ENCODE peak calls at places on chromosome 1, in six cellular contexts. One of them, this sample, is unnamed.

GRCh38 chr1:182301467-182302198 is 90.0 kb downstream of the GLUL start:
- DNase-seq in H4: peak; percentile 51
- DNase-seq in HEK293T: no peak
- DNase-seq in HCEC 1CT: peak; percentile 50
- DNase-seq in PC-9: no peak
- DNase-seq in NCI-H146: no peak
- DNase-seq in this sample: no peak

GRCh38 chr1:69739181-69739580 is 171.5 kb downstream of the LRRC7 start:
- DNase-seq in H4: peak; percentile 62
- DNase-seq in HEK293T: no peak
- DNase-seq in HCEC 1CT: no peak
- DNase-seq in PC-9: no peak
- DNase-seq in NCI-H146: no peak
- DNase-seq in this sample: no peak

GRCh38 chr1:27006683-27007082 is 6.0 kb downstream of the TENT5B start:
- DNase-seq in H4: no peak
- DNase-seq in HEK293T: no peak
- DNase-seq in HCEC 1CT: no peak
- DNase-seq in PC-9: no peak
- DNase-seq in NCI-H146: no peak
- DNase-seq in this sample: no peak

GRCh38 chr1:206829875-206830274 is 35.5 kb upstream of the IL20 start:
- DNase-seq in H4: no peak
- DNase-seq in HEK293T: no peak
- DNase-seq in HCEC 1CT: no peak
- DNase-seq in PC-9: no peak
- DNase-seq in NCI-H146: no peak
- DNase-seq in this sample: no peak

GRCh38 chr1:31421404-31422040 is 8.5 kb downstream of the SERINC2 start:
- DNase-seq in H4: no peak
- DNase-seq in HEK293T: no peak
- DNase-seq in HCEC 1CT: peak; percentile 41
- DNase-seq in PC-9: no peak
- DNase-seq in NCI-H146: peak; percentile 4
- DNase-seq in this sample: no peak

GRCh38 chr1:47834326-47834725 is 162.9 kb downstream of the TRABD2B start:
- DNase-seq in H4: no peak
- DNase-seq in HEK293T: no peak
- DNase-seq in HCEC 1CT: no peak
- DNase-seq in PC-9: no peak
- DNase-seq in NCI-H146: no peak
- DNase-seq in this sample: no peak

GRCh38 chr1:157377216-157377821 is 175.0 kb downstream of the FCRL5 start:
- DNase-seq in H4: peak; percentile 23
- DNase-seq in HEK293T: peak; percentile 30
- DNase-seq in HCEC 1CT: peak; percentile 30
- DNase-seq in PC-9: peak; percentile 6
- DNase-seq in NCI-H146: peak; percentile 40
- DNase-seq in this sample: peak; percentile 61

GRCh38 chr1:29826646-29827045 is 590.3 kb downstream of the PTPRU start:
- DNase-seq in H4: no peak
- DNase-seq in HEK293T: no peak
- DNase-seq in HCEC 1CT: no peak
- DNase-seq in PC-9: no peak
- DNase-seq in NCI-H146: no peak
- DNase-seq in this sample: no peak

GRCh38 chr1:29121516-29121937 is 2.2 kb downstream of the TMEM200B start:
- DNase-seq in H4: no peak
- DNase-seq in HEK293T: no peak
- DNase-seq in HCEC 1CT: no peak
- DNase-seq in PC-9: no peak
- DNase-seq in NCI-H146: no peak
- DNase-seq in this sample: no peak

GRCh38 chr1:155307247-155307740 is 1.4 kb upstream of the FDPS start:
- DNase-seq in H4: peak; percentile 42
- DNase-seq in HEK293T: no peak
- DNase-seq in HCEC 1CT: peak; percentile 58
- DNase-seq in PC-9: no peak
- DNase-seq in NCI-H146: peak; percentile 39
- DNase-seq in this sample: no peak

GRCh38 chr1:6358757-6359567 is 34.6 kb downstream of the ACOT7 start:
- DNase-seq in H4: peak; percentile 96
- DNase-seq in HEK293T: no peak
- DNase-seq in HCEC 1CT: peak; percentile 63
- DNase-seq in PC-9: peak; percentile 33
- DNase-seq in NCI-H146: no peak
- DNase-seq in this sample: peak; percentile 24

GRCh38 chr1:179353546-179353945 is 12.2 kb upstream of the AXDND1 start:
- DNase-seq in H4: no peak
- DNase-seq in HEK293T: no peak
- DNase-seq in HCEC 1CT: peak; percentile 74
- DNase-seq in PC-9: no peak
- DNase-seq in NCI-H146: no peak
- DNase-seq in this sample: no peak

GRCh38 chr1:2099871-2100774 is 49.9 kb downstream of the PRKCZ start:
- DNase-seq in H4: no peak
- DNase-seq in HEK293T: no peak
- DNase-seq in HCEC 1CT: no peak
- DNase-seq in PC-9: no peak
- DNase-seq in NCI-H146: no peak
- DNase-seq in this sample: no peak

GRCh38 chr1:63818567-63819340 is 44.9 kb downstream of the ROR1 start:
- DNase-seq in H4: no peak
- DNase-seq in HEK293T: no peak
- DNase-seq in HCEC 1CT: no peak
- DNase-seq in PC-9: no peak
- DNase-seq in NCI-H146: no peak
- DNase-seq in this sample: no peak

This sample was measured in SJSA1.